ENCODE peak calls at places on chromosomes 5 and 9, in eight cellular contexts. L, P, Y, M, U, Q, Z and X are unnamed samples.

GRCh38 chr9:127854169-127854833 is at the start of gene ENG:
- DNase-seq in Z (peak), L (no peak), Y (no peak), U (peak), P (no peak), M (peak), Q (no peak), X (no peak)

GRCh38 chr5:622946-623522 is 10.9 kb downstream of the CEP72 start:
- DNase-seq in L (no peak), Z (peak), P (no peak), Y (no peak), Q (no peak), M (no peak), U (no peak), X (no peak)

GRCh38 chr9:72442212-72442607 is 77.2 kb upstream of the ZFAND5 start:
- DNase-seq in L (no peak), U (no peak), M (no peak), Y (no peak), Z (no peak), Q (no peak), P (peak), X (peak)

GRCh38 chr5:106940986-106941385 is 729.8 kb downstream of the EFNA5 start:
- DNase-seq in P (peak), L (no peak), Z (no peak), M (no peak), Q (no peak), Y (no peak), U (no peak), X (peak)

GRCh38 chr9:130825051-130825651 is 9.9 kb upstream of the ABL1 start:
- DNase-seq in L (no peak), M (no peak), Z (no peak), P (no peak), U (no peak), Q (no peak), Y (no peak), X (peak)

GRCh38 chr5:179827684-179828083 is 7.0 kb downstream of the SQSTM1 start:
- DNase-seq in P (peak), M (no peak), U (no peak), Y (peak), L (no peak), Z (peak), Q (peak), X (no peak)

GRCh38 chr5:34452170-34452828 is 203.8 kb upstream of the RAI14 start:
- DNase-seq in Q (no peak), M (no peak), P (no peak), Y (no peak), L (no peak), Z (no peak), U (no peak), X (no peak)

GRCh38 chr5:96924016-96924443 is 11.8 kb upstream of the LNPEP start:
- DNase-seq in L (no peak), Q (no peak), P (no peak), U (no peak), M (no peak), Z (no peak), Y (no peak), X (no peak)

GRCh38 chr9:20981486-20981885 is 50.0 kb downstream of the HACD4 start:
- DNase-seq in Q (no peak), Y (no peak), M (no peak), U (no peak), L (no peak), Z (no peak), P (no peak), X (peak)

GRCh38 chr5:154474267-154474956 is 3.6 kb downstream of the HAND1 start:
- DNase-seq in P (no peak), Q (no peak), Z (no peak), U (no peak), L (no peak), Y (no peak), M (no peak), X (no peak)

GRCh38 chr5:31707294-31707693 is 68.4 kb downstream of the PDZD2 start:
- DNase-seq in M (no peak), Z (no peak), Y (no peak), Q (no peak), U (no peak), L (no peak), P (no peak), X (no peak)

GRCh38 chr5:139164020-139164419 is 34.1 kb downstream of the SIL1 start:
- DNase-seq in P (no peak), Z (no peak), L (no peak), Y (no peak), U (no peak), M (no peak), Q (no peak), X (no peak)